ENCODE peak calls at places on chromosomes 6 and 20, in eight cellular contexts. R, C, X, V, L, N, U and P are unnamed samples.

GRCh38 chr6:8075185-8075584 is 11.0 kb upstream of the BLOC1S5 start:
- DNase-seq in R (no peak), U (no peak), N (no peak), L (no peak), C (no peak), V (no peak), X (no peak), P (no peak)

GRCh38 chr6:98601697-98602096 is 232.7 kb upstream of the POU3F2 start:
- DNase-seq in R (no peak), V (no peak), U (no peak), N (no peak), C (no peak), X (no peak), L (no peak), P (no peak)

GRCh38 chr6:111625511-111626331 is 20.0 kb upstream of the TRAF3IP2 start:
- DNase-seq in X (no peak), C (no peak), N (no peak), L (no peak), U (peak), R (no peak), V (no peak), P (no peak)

GRCh38 chr20:34829191-34829590 is 3.7 kb upstream of the NCOA6 start:
- DNase-seq in L (no peak), N (no peak), X (no peak), V (no peak), U (no peak), C (no peak), R (no peak), P (no peak)

GRCh38 chr6:56036911-56037310 is 161.5 kb upstream of the BMP5 start:
- DNase-seq in X (no peak), C (no peak), U (no peak), N (no peak), L (no peak), V (no peak), R (no peak), P (no peak)

GRCh38 chr6:112923940-112924587 is 576.9 kb downstream of the RFPL4B start:
- DNase-seq in N (no peak), L (no peak), R (no peak), X (no peak), V (no peak), U (no peak), C (no peak), P (no peak)

GRCh38 chr6:12051861-12052368 is 39.8 kb downstream of the HIVEP1 start:
- DNase-seq in V (no peak), L (no peak), R (no peak), C (no peak), N (no peak), U (no peak), X (no peak), P (no peak)

GRCh38 chr20:36579996-36580545 is 6.7 kb downstream of the TGIF2 start:
- DNase-seq in X (no peak), C (no peak), N (no peak), U (no peak), L (no peak), R (peak), V (no peak), P (no peak)

GRCh38 chr6:133040025-133040838 is 200.9 kb upstream of the EYA4 start:
- DNase-seq in R (peak), N (peak), V (no peak), X (no peak), U (no peak), L (peak), C (peak), P (no peak)

GRCh38 chr20:46202758-46203509 is 84.8 kb downstream of the CD40 start:
- DNase-seq in C (no peak), X (peak), R (peak), V (no peak), N (no peak), L (no peak), U (no peak), P (no peak)

GRCh38 chr6:35804996-35805736 is at the start of gene LHFPL5:
- DNase-seq in U (peak), X (peak), R (peak), N (no peak), V (no peak), C (peak), L (peak), P (no peak)

GRCh38 chr20:58841539-58842264 is 9.0 kb downstream of the GNAS-AS1 start:
- DNase-seq in L (no peak), U (no peak), R (no peak), C (no peak), X (no peak), N (no peak), V (no peak), P (no peak)

GRCh38 chr20:32227744-32228688 is 20.3 kb downstream of the POFUT1 start:
- DNase-seq in L (no peak), N (no peak), V (no peak), C (no peak), X (peak), U (peak), R (no peak), P (no peak)

GRCh38 chr20:4722571-4722970 is 862 bp downstream of the PRND start:
- DNase-seq in N (no peak), L (no peak), U (no peak), V (no peak), X (no peak), C (no peak), R (no peak), P (no peak)

GRCh38 chr20:48635791-48636267 is 192.0 kb downstream of the PREX1 start:
- DNase-seq in R (peak), L (peak), C (peak), N (peak), X (peak), V (no peak), U (peak), P (peak)

GRCh38 chr6:37135835-37136694 is 33.9 kb upstream of the PIM1 start:
- DNase-seq in X (peak), N (no peak), R (no peak), U (no peak), V (no peak), C (peak), L (no peak), P (no peak)

GRCh38 chr6:93407186-93407585 is 12.2 kb downstream of the EPHA7 start:
- DNase-seq in X (no peak), R (no peak), C (no peak), V (no peak), N (no peak), U (no peak), L (no peak), P (no peak)

GRCh38 chr6:39295538-39295937 is 18.7 kb downstream of the KCNK17 start:
- DNase-seq in R (no peak), N (no peak), V (no peak), C (no peak), L (no peak), X (peak), U (no peak), P (no peak)

GRCh38 chr20:6993016-6993415 is 225.5 kb downstream of the BMP2 start:
- DNase-seq in C (no peak), U (no peak), X (no peak), R (no peak), L (no peak), N (no peak), V (no peak), P (no peak)

GRCh38 chr20:45406260-45407066 is 1.6 kb upstream of the DBNDD2 start:
- DNase-seq in N (no peak), X (peak), R (peak), L (no peak), C (no peak), U (peak), V (no peak), P (no peak)

GRCh38 chr6:94213176-94213575 is 793.8 kb upstream of the EPHA7 start:
- DNase-seq in C (no peak), U (no peak), L (no peak), X (no peak), V (no peak), N (no peak), R (no peak), P (no peak)

GRCh38 chr6:157464653-157465535 is 83.9 kb downstream of the ZDHHC14 start:
- DNase-seq in U (no peak), N (no peak), L (no peak), X (no peak), C (no peak), R (no peak), V (no peak), P (no peak)

GRCh38 chr6:42278131-42278853 is 60.6 kb upstream of the MRPS10 start:
- DNase-seq in R (no peak), C (no peak), N (no peak), U (no peak), X (no peak), L (no peak), V (no peak), P (no peak)

GRCh38 chr6:46014511-46015118 is 1.0 kb downstream of the CLIC5 start:
- DNase-seq in X (no peak), C (no peak), R (peak), L (no peak), N (no peak), U (peak), V (no peak), P (no peak)

GRCh38 chr6:37456126-37456525 is 23.1 kb downstream of the CMTR1 start:
- DNase-seq in X (no peak), U (no peak), V (no peak), L (no peak), N (no peak), R (no peak), C (no peak), P (peak)

GRCh38 chr6:149627672-149628071 is 20.8 kb downstream of the KATNA1 start:
- DNase-seq in X (peak), U (no peak), N (no peak), C (no peak), V (no peak), L (no peak), R (no peak), P (no peak)

GRCh38 chr20:48489046-48489463 is 338.7 kb downstream of the PREX1 start:
- DNase-seq in U (no peak), C (no peak), X (no peak), N (no peak), V (no peak), R (no peak), L (no peak), P (no peak)

GRCh38 chr20:34771680-34772081 is 53.8 kb downstream of the NCOA6 start:
- DNase-seq in N (no peak), C (no peak), R (no peak), X (peak), U (no peak), V (no peak), L (no peak), P (no peak)

GRCh38 chr6:32967151-32968091 is 973 bp upstream of the BRD2 start:
- DNase-seq in L (no peak), R (no peak), X (no peak), N (peak), V (no peak), C (peak), U (no peak), P (no peak)

GRCh38 chr20:5207138-5207537 is 80.3 kb downstream of the CDS2 start:
- DNase-seq in U (no peak), X (no peak), R (no peak), N (no peak), L (no peak), C (no peak), V (no peak), P (no peak)

GRCh38 chr6:77089776-77090175 is 373.5 kb downstream of the HTR1B start:
- DNase-seq in V (no peak), C (no peak), L (no peak), X (no peak), R (no peak), N (no peak), U (no peak), P (no peak)

GRCh38 chr6:134171517-134171916 is 119.1 kb upstream of the SLC2A12 start:
- DNase-seq in V (no peak), C (no peak), N (no peak), X (peak), U (no peak), R (no peak), L (no peak), P (no peak)
- TF ChIP-seq POLR2A in V (no peak), C (no peak), N (no peak), X (no peak), U (no peak), R (no peak), L (no peak), P (no peak)

DNA sequence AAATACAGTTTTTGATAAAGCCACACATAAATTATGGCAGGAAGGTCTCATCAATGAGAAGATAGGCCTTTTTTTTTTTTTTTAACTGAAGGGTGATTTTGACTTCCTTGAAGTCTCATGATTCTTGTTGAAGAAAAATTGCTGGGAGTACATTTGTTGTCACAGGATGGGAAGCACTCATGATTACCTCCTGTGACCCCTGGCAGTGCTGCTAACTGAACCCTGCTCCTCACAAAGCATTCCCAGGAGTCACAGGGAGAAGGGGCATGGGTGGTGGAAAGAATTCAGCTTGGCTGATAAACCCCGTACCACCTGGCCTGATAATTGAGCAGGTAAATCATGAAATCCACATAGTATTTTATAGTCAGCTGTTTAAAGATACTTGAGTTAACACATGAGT is 86.9 kb downstream of the CD109 start:
- DNase-seq in U (no peak), R (no peak), N (no peak), L (no peak), X (no peak), V (no peak), C (no peak), P (no peak)
- TF ChIP-seq POLR2A in U (no peak), R (no peak), N (no peak), L (no peak), X (no peak), V (no peak), C (no peak), P (no peak)

DNA sequence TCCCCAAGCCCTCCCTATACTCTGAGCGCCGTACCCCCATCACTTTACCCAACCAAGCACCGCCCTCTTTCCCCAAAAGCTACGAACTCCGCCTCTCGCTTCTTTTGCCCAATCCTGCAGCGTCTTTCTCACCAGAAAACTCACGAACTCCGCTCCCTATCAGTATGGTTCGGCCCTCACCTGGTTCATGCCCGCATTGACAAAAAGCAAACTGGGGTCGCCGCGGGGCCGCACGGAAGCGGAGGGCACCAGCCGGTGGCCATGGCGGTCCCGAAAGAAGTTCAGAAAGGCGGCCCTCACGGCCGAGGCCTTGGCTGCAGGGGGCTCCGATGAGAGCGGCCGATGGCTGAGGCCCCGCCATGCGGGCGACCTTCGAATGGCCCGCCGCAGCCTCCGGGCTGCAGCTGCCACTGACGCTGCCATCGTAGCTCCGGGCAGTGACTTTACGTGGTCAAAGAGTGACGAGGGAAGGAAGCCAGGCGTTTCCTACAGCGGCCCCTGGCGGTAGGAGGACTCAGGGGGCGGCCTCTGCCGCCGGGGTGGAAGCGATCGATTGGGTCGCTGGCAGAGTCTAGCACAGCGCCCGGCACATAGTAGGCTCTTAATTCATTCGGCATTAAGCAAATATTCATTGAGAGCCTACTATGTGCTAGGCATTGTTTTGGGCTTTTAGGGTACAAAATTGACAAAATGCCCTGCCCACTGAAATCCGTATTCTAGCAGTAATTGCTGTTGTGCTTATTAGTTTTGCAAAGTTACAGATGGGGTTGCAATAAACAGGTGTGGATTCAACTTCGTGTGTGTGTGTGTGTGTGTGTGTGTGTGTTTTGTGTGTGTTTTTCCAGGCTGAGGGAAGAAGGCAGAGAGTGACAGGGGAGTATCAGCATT is at the start of gene AARS2:
- DNase-seq in N (peak), R (peak), X (peak), C (peak), U (peak), V (peak), L (peak), P (peak)
- TF ChIP-seq POLR2A in N (peak), R (no peak), X (peak), C (peak), U (peak), V (peak), L (peak), P (peak)

DNA sequence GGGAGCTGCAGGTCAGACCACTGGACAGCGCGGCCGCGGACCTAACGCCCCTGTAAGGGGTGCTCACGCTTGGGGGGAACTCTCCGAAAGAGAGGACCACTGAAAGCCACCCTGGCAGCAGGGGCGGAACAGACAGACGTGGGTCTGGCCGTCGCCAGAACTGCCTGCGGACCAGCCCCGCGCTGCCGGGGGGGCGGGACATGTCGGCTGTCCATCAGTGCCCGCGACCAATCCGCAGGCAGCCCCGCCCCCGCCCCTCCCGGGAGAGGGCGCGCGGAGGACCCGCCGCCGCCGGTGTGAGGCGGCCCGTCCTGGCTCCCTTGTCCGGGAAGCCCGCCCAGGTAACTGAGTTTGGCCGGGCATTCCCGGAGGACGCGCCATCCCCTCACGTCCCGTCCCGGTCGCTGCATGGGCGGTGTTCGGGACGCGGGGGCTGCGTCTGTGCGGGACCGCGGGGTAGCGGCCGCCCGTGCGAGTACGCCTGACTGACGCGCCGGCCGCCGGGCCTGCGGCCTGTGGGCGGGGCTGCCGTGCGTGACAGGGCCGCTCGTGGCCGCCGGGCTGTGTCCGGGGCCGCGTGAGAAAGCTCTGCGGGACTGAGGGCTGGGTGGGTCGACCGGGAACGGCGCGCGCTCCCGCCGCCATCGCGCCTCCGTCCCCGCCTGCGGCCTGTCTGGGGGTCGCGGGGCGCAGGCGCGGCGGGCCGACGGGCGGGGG is 490 bp upstream of the PLCG1 start:
- DNase-seq in C (peak), R (peak), U (peak), X (peak), L (peak), V (peak), N (peak), P (peak)
- TF ChIP-seq POLR2A in C (peak), R (peak), U (peak), X (peak), L (peak), V (peak), N (peak), P (peak)

GRCh38 chr6:30491963-30492616 is 2.8 kb downstream of the HLA-E start:
- DNase-seq in U (no peak), X (no peak), L (no peak), R (no peak), N (no peak), V (no peak), C (no peak), P (no peak)

GRCh38 chr6:30493643-30494250 is 4.4 kb downstream of the HLA-E start:
- DNase-seq in R (no peak), L (no peak), U (no peak), X (no peak), N (no peak), V (no peak), C (no peak), P (no peak)

GRCh38 chr6:30485236-30485635 is 4.1 kb upstream of the HLA-E start:
- DNase-seq in N (no peak), U (no peak), L (no peak), C (peak), X (no peak), V (no peak), R (no peak), P (no peak)

GRCh38 chr6:30490031-30490876 is 945 bp downstream of the HLA-E start:
- DNase-seq in X (peak), N (no peak), V (peak), R (peak), L (no peak), C (no peak), U (peak), P (no peak)

DNA sequence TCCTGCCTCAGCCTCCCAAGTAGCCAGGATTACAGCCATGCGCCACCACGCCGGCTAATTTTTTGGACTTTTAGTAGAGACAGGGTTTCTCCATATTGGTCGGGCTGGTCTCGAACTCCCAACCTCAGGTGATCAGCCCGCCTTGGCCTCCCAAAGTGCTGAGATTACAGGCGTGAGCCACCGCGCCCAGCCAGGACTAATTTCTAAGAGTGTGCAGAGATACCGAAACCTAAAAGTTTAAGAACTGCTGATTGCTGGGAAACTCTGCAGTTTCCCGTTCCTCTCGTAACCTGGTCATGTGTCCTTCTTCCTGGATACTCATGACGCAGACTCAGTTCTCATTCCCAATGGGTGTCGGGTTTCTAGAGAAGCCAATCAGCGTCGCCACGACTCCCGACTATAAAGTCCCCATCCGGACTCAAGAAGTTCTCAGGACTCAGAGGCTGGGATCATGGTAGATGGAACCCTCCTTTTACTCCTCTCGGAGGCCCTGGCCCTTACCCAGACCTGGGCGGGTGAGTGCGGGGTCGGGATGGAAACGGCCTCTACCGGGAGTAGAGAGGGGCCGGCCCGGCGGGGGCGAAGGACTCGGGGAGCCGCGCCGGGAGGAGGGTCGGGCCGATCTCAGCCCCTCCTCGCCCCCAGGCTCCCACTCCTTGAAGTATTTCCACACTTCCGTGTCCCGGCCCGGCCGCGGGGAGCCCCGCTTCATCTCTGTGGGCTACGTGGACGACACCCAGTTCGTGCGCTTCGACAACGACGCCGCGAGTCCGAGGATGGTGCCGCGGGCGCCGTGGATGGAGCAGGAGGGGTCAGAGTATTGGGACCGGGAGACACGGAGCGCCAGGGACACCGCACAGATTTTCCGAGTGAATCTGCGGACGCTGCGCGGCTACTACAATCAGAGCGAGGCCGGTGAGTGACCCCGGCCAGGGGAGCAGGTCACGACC is at the start of gene HLA-E:
- DNase-seq in X (peak), C (peak), U (peak), R (peak), L (peak), N (peak), V (peak), P (peak)
- TF ChIP-seq POLR2A in X (peak), C (peak), U (peak), R (peak), L (peak), N (peak), V (peak), P (peak)